ENCODE peak calls at places on chromosome 10, in ten cellular contexts. X, L, B, K, S, J, H, A, T and O are unnamed samples.

GRCh38 chr10:22825841-22826240 is 102.0 kb upstream of the ARMC3 start:
- DNase-seq in K (no peak), J (no peak), H (peak), A (peak), X (no peak), L (peak), S (no peak), B (no peak), T (no peak), O (no peak)

GRCh38 chr10:99329238-99329890 is at the start of gene CNNM1:
- DNase-seq in A (peak), J (peak), T (no peak), S (peak), B (peak), K (no peak), H (peak), L (peak), X (no peak), O (peak)

GRCh38 chr10:69801094-69801433 is 642 bp upstream of the COL13A1 start:
- DNase-seq in B (peak), S (no peak), A (no peak), J (peak), K (peak), L (peak), T (no peak), H (peak), X (peak), O (peak)

GRCh38 chr10:101060951-101061813 is 607 bp upstream of the KAZALD1 start:
- DNase-seq in A (peak), L (peak), B (peak), J (peak), X (peak), S (peak), K (peak), H (peak), T (peak), O (peak)

GRCh38 chr10:30186371-30186875 is 127.0 kb upstream of the JCAD start:
- DNase-seq in L (no peak), T (no peak), J (no peak), X (no peak), K (no peak), A (no peak), H (peak), S (no peak), B (no peak), O (no peak)

GRCh38 chr10:79431422-79431821 is 14.0 kb downstream of the ZCCHC24 start:
- DNase-seq in A (no peak), X (no peak), H (no peak), L (peak), S (peak), B (no peak), T (no peak), K (no peak), J (no peak), O (no peak)

GRCh38 chr10:121519411-121519810 is 78.8 kb downstream of the FGFR2 start:
- DNase-seq in J (no peak), S (no peak), H (no peak), A (no peak), X (no peak), T (no peak), K (no peak), B (no peak), L (no peak), O (no peak)

GRCh38 chr10:132690821-132691610 is 94.9 kb downstream of the NKX6-2 start:
- DNase-seq in H (no peak), A (peak), J (peak), T (no peak), K (no peak), X (no peak), S (peak), L (peak), B (no peak), O (no peak)

GRCh38 chr10:131885391-131886165 is 15.2 kb upstream of the PPP2R2D start:
- DNase-seq in X (peak), T (peak), S (peak), H (peak), L (peak), J (peak), B (peak), A (peak), K (peak), O (peak)

GRCh38 chr10:118594392-118595063 is 920 bp downstream of the PRLHR start:
- DNase-seq in S (no peak), T (peak), H (peak), K (peak), A (peak), J (peak), X (peak), L (no peak), B (peak), O (peak)

GRCh38 chr10:101718681-101719275 is 23.8 kb upstream of the FBXW4 start:
- DNase-seq in B (no peak), S (no peak), X (no peak), A (no peak), L (no peak), K (peak), J (no peak), H (no peak), T (no peak), O (no peak)

GRCh38 chr10:103021897-103022286 is 103.8 kb downstream of the CNNM2 start:
- DNase-seq in A (no peak), K (peak), L (no peak), T (no peak), S (no peak), X (no peak), J (no peak), B (peak), H (peak), O (no peak)

DNA sequence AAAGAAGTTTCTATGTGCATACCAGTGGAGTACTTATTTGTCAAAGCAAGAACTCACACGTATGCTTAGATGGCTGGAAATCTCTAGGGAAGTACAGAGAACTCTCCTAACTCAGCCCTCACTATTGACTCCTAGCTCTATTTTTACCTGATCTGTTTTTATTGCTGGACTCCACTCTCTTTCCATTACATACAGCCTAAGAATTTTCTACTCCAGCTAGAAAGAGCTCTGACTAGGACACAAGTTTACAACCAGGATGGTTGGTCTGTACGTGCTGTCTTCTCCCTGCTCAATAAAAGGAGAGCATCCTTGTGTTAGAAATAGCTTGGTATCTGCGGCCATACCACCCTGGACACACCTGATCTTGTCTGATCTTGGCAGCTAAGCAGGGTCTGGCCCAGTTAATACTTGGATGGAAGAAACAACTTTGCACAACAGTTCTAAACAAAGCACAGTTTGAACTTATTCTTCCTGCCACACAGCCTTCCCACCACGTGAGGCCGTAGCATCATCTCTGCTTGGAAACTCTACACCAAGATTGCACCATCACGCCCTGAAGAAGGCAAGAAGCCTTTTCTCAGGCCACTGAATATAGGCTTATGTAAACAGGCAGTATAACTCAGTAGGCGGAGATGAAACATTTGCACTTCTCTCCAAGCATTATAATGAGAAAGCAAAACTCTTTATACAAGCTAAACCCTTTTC is 50.7 kb downstream of the KCNMA1 start:
- DNase-seq in S (peak), A (no peak), J (no peak), X (no peak), L (no peak), T (no peak), K (peak), H (no peak), B (no peak), O (no peak)
- TF ChIP-seq POLR2A in S (no peak), A (no peak), J (no peak), X (no peak), L (no peak), T (no peak), K (no peak), H (no peak), B (no peak), O (no peak)

DNA sequence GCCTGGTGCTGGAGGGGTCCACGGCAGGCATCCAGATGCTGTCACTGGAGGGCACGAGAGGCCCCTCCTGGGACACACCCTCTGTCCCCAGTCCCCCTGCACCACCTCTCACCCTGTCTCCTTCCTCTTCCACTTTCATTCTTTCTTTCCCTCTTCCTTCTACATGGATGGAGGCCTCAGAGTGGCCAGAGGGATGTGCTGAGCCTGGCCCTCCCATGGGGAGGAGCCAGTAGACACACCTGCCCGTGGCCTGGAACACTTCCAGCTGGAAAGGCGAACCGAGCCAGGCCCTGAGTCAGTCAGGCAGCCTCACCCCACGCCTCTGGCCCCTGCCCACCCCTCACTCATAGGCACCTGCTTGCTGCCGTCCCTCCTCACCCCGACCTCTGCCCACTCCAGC is 55.9 kb upstream of the MXI1 start:
- DNase-seq in K (no peak), A (no peak), L (no peak), J (peak), S (no peak), H (no peak), T (no peak), B (no peak), X (no peak), O (peak)
- TF ChIP-seq POLR2A in K (no peak), A (no peak), L (no peak), J (no peak), S (no peak), H (no peak), T (no peak), B (no peak), X (no peak), O (peak)

GRCh38 chr10:43385412-43386004 is 14.1 kb downstream of the FXYD4 start:
- DNase-seq in L (no peak), S (peak), J (no peak), H (no peak), X (no peak), A (no peak), B (no peak), T (no peak), K (no peak), O (no peak)

GRCh38 chr10:43384252-43385221 is 13.1 kb downstream of the FXYD4 start:
- DNase-seq in B (no peak), A (no peak), J (no peak), T (no peak), H (no peak), S (peak), K (no peak), L (no peak), X (no peak), O (no peak)

GRCh38 chr10:43387678-43388032 is 16.2 kb downstream of the FXYD4 start:
- DNase-seq in L (no peak), H (no peak), J (no peak), B (no peak), S (peak), X (no peak), K (no peak), A (no peak), T (no peak), O (no peak)

GRCh38 chr10:43386549-43386948 is 15.1 kb downstream of the FXYD4 start:
- DNase-seq in T (no peak), A (no peak), S (peak), J (no peak), B (no peak), X (no peak), L (no peak), K (no peak), H (no peak), O (no peak)

DNA sequence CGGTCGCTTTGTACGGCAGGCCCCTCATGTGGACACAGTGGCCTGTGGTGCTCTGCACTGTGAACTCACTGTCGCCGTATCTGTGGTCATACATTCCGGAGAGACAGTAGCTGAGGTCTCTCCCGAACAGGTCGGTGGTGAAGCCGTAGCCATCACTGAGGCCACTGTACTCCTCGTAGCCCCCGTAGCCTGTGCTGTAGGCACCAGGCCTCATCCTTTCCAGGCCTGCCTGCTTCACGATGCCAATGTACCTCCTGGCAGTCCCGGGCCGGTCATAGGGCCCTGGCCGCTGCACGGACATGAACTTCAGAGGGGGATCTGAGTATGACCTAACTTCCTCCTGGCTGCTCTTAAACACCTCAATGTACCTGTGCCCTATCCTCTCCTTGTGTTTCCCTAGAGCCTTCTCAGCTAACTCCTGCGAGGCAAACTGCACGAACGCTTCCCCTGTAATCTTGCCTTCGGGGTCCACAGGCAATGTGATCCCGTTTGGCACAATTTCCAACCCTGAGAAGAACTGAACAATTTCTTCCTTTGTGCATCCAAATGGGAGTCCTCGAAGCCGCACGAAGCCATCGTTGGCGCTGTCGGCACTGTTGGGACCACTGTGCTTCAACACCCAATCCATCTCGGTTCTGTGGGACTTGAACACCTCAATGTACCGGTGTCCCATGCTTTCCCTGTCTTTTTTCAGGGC is 15.7 kb downstream of the FXYD4 start:
- DNase-seq in K (no peak), S (peak), B (no peak), J (no peak), X (no peak), T (no peak), A (no peak), H (no peak), L (no peak), O (no peak)
- TF ChIP-seq POLR2A in K (no peak), S (no peak), B (no peak), J (no peak), X (no peak), T (peak), A (no peak), H (no peak), L (no peak), O (no peak)

DNA sequence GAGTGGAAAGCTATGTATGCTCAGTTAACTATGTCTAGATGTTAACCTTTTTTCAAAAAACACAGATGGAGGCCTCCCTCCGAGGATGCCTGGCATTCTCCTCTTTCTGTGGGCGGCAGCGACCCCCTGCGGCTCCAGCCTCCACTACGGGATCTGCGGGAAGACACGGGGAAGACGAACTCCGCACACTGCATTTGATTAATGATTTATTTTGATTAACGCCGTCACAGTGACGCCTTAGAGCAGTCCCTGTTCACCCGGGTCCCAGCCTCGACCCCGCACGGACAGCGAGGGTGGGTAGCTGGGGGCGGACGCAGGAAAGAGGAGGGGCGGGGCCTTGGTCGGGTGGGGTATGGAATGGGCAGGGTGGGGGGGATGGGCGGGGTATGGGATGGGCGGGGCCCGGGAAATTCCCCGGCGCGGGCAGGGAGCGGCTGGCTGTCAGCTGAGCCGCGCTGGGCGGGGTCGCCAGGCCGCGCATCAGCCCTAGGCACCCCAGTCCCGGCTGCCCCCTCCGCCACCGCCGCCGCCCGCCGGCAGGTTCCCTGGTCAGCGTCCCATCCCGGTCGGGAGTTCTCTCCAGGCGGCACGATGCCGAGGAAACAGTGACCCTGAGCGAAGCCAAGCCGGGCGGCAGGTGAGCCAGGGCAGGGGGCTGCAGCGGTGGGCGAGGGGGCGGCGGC is at the start of gene OPTN:
- DNase-seq in K (peak), A (peak), J (peak), X (peak), B (peak), L (peak), S (peak), H (peak), T (peak), O (peak)
- TF ChIP-seq POLR2A in K (peak), A (peak), J (peak), X (no peak), B (peak), L (no peak), S (no peak), H (peak), T (no peak), O (peak)

GRCh38 chr10:4826788-4827324 is 849 bp downstream of the AKR1E2 start:
- DNase-seq in H (no peak), K (no peak), S (no peak), J (no peak), A (no peak), B (no peak), T (no peak), X (no peak), L (no peak), O (no peak)

GRCh38 chr10:4824791-4825310 is 1.2 kb upstream of the AKR1E2 start:
- DNase-seq in S (no peak), X (peak), H (no peak), A (peak), L (no peak), T (no peak), K (no peak), B (no peak), J (no peak), O (no peak)

GRCh38 chr10:4828005-4828404 is 2.0 kb downstream of the AKR1E2 start:
- DNase-seq in H (no peak), K (no peak), X (peak), B (no peak), L (no peak), J (no peak), S (no peak), T (no peak), A (no peak), O (no peak)

GRCh38 chr10:4825868-4826787 is at the start of gene AKR1E2:
- DNase-seq in H (peak), B (peak), S (peak), X (peak), A (peak), L (peak), K (peak), J (peak), T (peak), O (peak)

DNA sequence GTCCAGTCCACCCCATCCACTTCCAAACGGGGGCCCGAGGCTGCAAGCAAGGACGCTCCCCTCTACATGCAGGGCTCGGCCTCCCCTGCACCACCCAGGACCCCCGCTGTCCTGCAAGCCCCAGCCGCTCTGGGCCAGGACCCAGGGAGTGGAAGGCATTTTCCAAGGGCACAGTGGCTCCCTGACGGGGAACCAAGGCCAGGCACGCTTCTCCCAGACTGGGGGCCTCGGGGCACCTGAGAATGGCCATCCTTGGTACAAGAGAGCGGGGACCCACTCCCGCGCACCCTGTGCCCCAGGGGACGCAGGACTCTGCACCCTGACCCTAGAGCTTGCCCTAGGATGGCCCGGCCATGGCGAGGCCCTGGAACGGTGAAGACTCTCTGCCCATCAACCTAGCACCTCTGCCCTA is 545 bp upstream of the AKR1E2 start:
- DNase-seq in B (no peak), J (no peak), S (no peak), X (peak), A (peak), H (no peak), T (no peak), L (no peak), K (no peak), O (no peak)
- TF ChIP-seq POLR2A in B (no peak), J (no peak), S (no peak), X (no peak), A (no peak), H (no peak), T (no peak), L (no peak), K (no peak), O (no peak)

GRCh38 chr10:114937962-114938817 is at the start of gene TRUB1:
- DNase-seq in K (peak), A (peak), J (peak), H (peak), B (peak), T (peak), X (peak), L (peak), S (peak), O (peak)
- TF ChIP-seq POLR2A in K (peak), A (peak), J (peak), H (no peak), B (peak), T (peak), X (no peak), L (no peak), S (no peak), O (peak)

GRCh38 chr10:15103513-15103912 is 6.4 kb downstream of the RPP38 start:
- DNase-seq in K (no peak), J (no peak), H (no peak), A (no peak), X (no peak), L (no peak), T (no peak), S (no peak), B (no peak), O (no peak)
- TF ChIP-seq POLR2A in K (no peak), J (no peak), H (no peak), A (no peak), X (no peak), L (no peak), T (no peak), S (no peak), B (no peak), O (no peak)

GRCh38 chr10:71748671-71749191 is 24.6 kb downstream of the VSIR start:
- DNase-seq in S (peak), X (peak), T (no peak), H (peak), B (no peak), J (no peak), L (peak), K (no peak), A (peak), O (peak)
- TF ChIP-seq POLR2A in S (peak), X (no peak), T (no peak), H (no peak), B (no peak), J (no peak), L (no peak), K (no peak), A (no peak), O (peak)

GRCh38 chr10:18651324-18652007 is at the start of gene NSUN6:
- DNase-seq in X (peak), A (peak), S (peak), H (peak), B (peak), K (peak), J (peak), T (peak), L (peak), O (peak)

GRCh38 chr10:18649364-18649959 is 1.9 kb downstream of the NSUN6 start:
- DNase-seq in B (no peak), T (no peak), J (no peak), A (no peak), K (no peak), X (no peak), S (no peak), L (no peak), H (no peak), O (peak)

GRCh38 chr10:18653112-18653511 is 1.7 kb upstream of the NSUN6 start:
- DNase-seq in J (no peak), L (no peak), T (no peak), B (no peak), K (no peak), A (no peak), S (no peak), X (no peak), H (no peak), O (no peak)

GRCh38 chr10:18647945-18648344 is 3.4 kb downstream of the NSUN6 start:
- DNase-seq in L (no peak), J (no peak), A (no peak), X (no peak), K (no peak), S (no peak), H (no peak), B (no peak), T (no peak), O (peak)

DNA sequence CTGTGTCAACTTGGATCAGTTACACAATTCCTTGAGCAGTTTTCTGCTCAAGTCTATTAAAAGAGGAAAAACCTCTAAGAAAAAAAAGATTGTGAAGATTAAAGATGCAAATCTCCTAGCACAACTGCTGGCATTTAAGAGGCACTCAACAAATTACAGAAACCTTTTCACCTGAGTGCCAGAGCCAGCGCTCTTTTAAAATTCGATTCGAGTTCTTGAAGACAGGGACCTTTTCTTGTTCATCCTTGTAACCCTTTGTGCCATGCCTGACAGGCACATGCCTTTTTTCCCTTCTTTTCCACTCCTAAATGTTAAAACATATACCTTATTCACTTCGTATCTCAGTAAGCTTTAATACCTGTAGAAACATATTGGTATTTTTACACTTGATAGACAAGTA is 769 bp downstream of the NSUN6 start:
- DNase-seq in J (no peak), B (no peak), A (no peak), H (no peak), K (no peak), L (no peak), S (no peak), X (no peak), T (no peak), O (peak)
- TF ChIP-seq POLR2A in J (no peak), B (no peak), A (no peak), H (no peak), K (no peak), L (no peak), S (no peak), X (no peak), T (no peak), O (no peak)